ENCODE peak calls at places on chromosomes 5 and 9, in eight cellular contexts. One of them, this sample, is unnamed.

GRCh38 chr9:128249558-128249913 is 26.3 kb downstream of the GOLGA2 start:
- DNase-seq in RWPE1: no peak
- DNase-seq in dorsolateral prefrontal cortex: no peak
- DNase-seq in stomach: no peak
- DNase-seq in CD4-positive, alpha-beta T cell: no peak
- DNase-seq in HFFc6: no peak
- DNase-seq in transverse colon: no peak
- DNase-seq in Caco-2: no peak
- DNase-seq in this sample: no peak

GRCh38 chr9:121281614-121282291 is 13.8 kb downstream of the GSN start:
- DNase-seq in RWPE1: peak; percentile 99
- DNase-seq in dorsolateral prefrontal cortex: no peak
- DNase-seq in stomach: peak; percentile 93
- DNase-seq in CD4-positive, alpha-beta T cell: no peak
- DNase-seq in HFFc6: peak; percentile 60
- DNase-seq in transverse colon: peak; percentile 94
- DNase-seq in Caco-2: peak; percentile 73
- DNase-seq in this sample: no peak

GRCh38 chr5:168850683-168851082 is 271.5 kb upstream of the PANK3 start:
- DNase-seq in RWPE1: no peak
- DNase-seq in dorsolateral prefrontal cortex: no peak
- DNase-seq in stomach: no peak
- DNase-seq in CD4-positive, alpha-beta T cell: no peak
- DNase-seq in HFFc6: no peak
- DNase-seq in transverse colon: no peak
- DNase-seq in Caco-2: no peak
- DNase-seq in this sample: no peak

GRCh38 chr5:15806613-15807012 is 306.6 kb downstream of the FBXL7 start:
- DNase-seq in RWPE1: no peak
- DNase-seq in dorsolateral prefrontal cortex: no peak
- DNase-seq in stomach: no peak
- DNase-seq in CD4-positive, alpha-beta T cell: no peak
- DNase-seq in HFFc6: no peak
- DNase-seq in transverse colon: no peak
- DNase-seq in Caco-2: no peak
- DNase-seq in this sample: no peak

GRCh38 chr5:54443264-54443663 is 12.2 kb upstream of the HSPB3 start:
- DNase-seq in RWPE1: peak; percentile 49
- DNase-seq in dorsolateral prefrontal cortex: no peak
- DNase-seq in stomach: no peak
- DNase-seq in CD4-positive, alpha-beta T cell: no peak
- DNase-seq in HFFc6: peak; percentile 39
- DNase-seq in transverse colon: no peak
- DNase-seq in Caco-2: peak; percentile 57
- DNase-seq in this sample: no peak

GRCh38 chr9:37960631-37961030 is 56.7 kb upstream of the SLC25A51 start:
- DNase-seq in RWPE1: no peak
- DNase-seq in dorsolateral prefrontal cortex: no peak
- DNase-seq in stomach: no peak
- DNase-seq in CD4-positive, alpha-beta T cell: no peak
- DNase-seq in HFFc6: no peak
- DNase-seq in transverse colon: no peak
- DNase-seq in Caco-2: no peak
- DNase-seq in this sample: no peak

GRCh38 chr5:77431286-77431685 is 60.8 kb downstream of the WDR41 start:
- DNase-seq in RWPE1: no peak
- DNase-seq in dorsolateral prefrontal cortex: no peak
- DNase-seq in stomach: no peak
- DNase-seq in CD4-positive, alpha-beta T cell: no peak
- DNase-seq in HFFc6: peak; percentile 60
- DNase-seq in transverse colon: no peak
- DNase-seq in Caco-2: no peak
- DNase-seq in this sample: no peak

GRCh38 chr9:71249729-71250317 is 128.4 kb upstream of the TRPM3 start:
- DNase-seq in RWPE1: peak; percentile 75
- DNase-seq in dorsolateral prefrontal cortex: peak; percentile 19
- DNase-seq in stomach: no peak
- DNase-seq in CD4-positive, alpha-beta T cell: no peak
- DNase-seq in HFFc6: peak; percentile 74
- DNase-seq in transverse colon: no peak
- DNase-seq in Caco-2: peak; percentile 2
- DNase-seq in this sample: no peak

GRCh38 chr5:1564824-1565736 is 41.3 kb upstream of the LPCAT1 start:
- DNase-seq in RWPE1: no peak
- DNase-seq in dorsolateral prefrontal cortex: no peak
- DNase-seq in stomach: peak; percentile 13
- DNase-seq in CD4-positive, alpha-beta T cell: no peak
- DNase-seq in HFFc6: no peak
- DNase-seq in transverse colon: no peak
- DNase-seq in Caco-2: no peak
- DNase-seq in this sample: no peak

GRCh38 chr5:14818931-14819790 is 52.4 kb downstream of the ANKH start:
- DNase-seq in RWPE1: no peak
- DNase-seq in dorsolateral prefrontal cortex: peak; percentile 38
- DNase-seq in stomach: no peak
- DNase-seq in CD4-positive, alpha-beta T cell: no peak
- DNase-seq in HFFc6: no peak
- DNase-seq in transverse colon: no peak
- DNase-seq in Caco-2: no peak
- DNase-seq in this sample: no peak

GRCh38 chr9:13377286-13377925 is 97.9 kb upstream of the MPDZ start:
- DNase-seq in RWPE1: no peak
- DNase-seq in dorsolateral prefrontal cortex: no peak
- DNase-seq in stomach: no peak
- DNase-seq in CD4-positive, alpha-beta T cell: no peak
- DNase-seq in HFFc6: no peak
- DNase-seq in transverse colon: no peak
- DNase-seq in Caco-2: no peak
- DNase-seq in this sample: no peak

GRCh38 chr5:129114539-129115193 is 20.1 kb downstream of the ISOC1 start:
- DNase-seq in RWPE1: no peak
- DNase-seq in dorsolateral prefrontal cortex: no peak
- DNase-seq in stomach: no peak
- DNase-seq in CD4-positive, alpha-beta T cell: no peak
- DNase-seq in HFFc6: no peak
- DNase-seq in transverse colon: no peak
- DNase-seq in Caco-2: no peak
- DNase-seq in this sample: no peak

GRCh38 chr5:177133119-177133844 is at the start of gene NSD1:
- DNase-seq in RWPE1: peak; percentile 88
- DNase-seq in dorsolateral prefrontal cortex: peak; percentile 90
- DNase-seq in stomach: peak; percentile 88
- DNase-seq in CD4-positive, alpha-beta T cell: peak; percentile 83
- DNase-seq in HFFc6: peak; percentile 57
- DNase-seq in transverse colon: peak; percentile 89
- DNase-seq in Caco-2: peak; percentile 76
- DNase-seq in this sample: peak; percentile 84

GRCh38 chr5:144484124-144484897 is 313.6 kb downstream of the KCTD16 start:
- DNase-seq in RWPE1: no peak
- DNase-seq in dorsolateral prefrontal cortex: no peak
- DNase-seq in stomach: no peak
- DNase-seq in CD4-positive, alpha-beta T cell: no peak
- DNase-seq in HFFc6: peak; percentile 90
- DNase-seq in transverse colon: no peak
- DNase-seq in Caco-2: no peak
- DNase-seq in this sample: no peak

GRCh38 chr5:79962580-79963222 is 28.4 kb downstream of the MTX3 start:
- DNase-seq in RWPE1: no peak
- DNase-seq in dorsolateral prefrontal cortex: no peak
- DNase-seq in stomach: no peak
- DNase-seq in CD4-positive, alpha-beta T cell: no peak
- DNase-seq in HFFc6: peak; percentile 23
- DNase-seq in transverse colon: no peak
- DNase-seq in Caco-2: no peak
- DNase-seq in this sample: no peak

GRCh38 chr5:72141440-72142271 is 34.4 kb downstream of the MAP1B start:
- DNase-seq in RWPE1: peak; percentile 42
- DNase-seq in dorsolateral prefrontal cortex: no peak
- DNase-seq in stomach: no peak
- DNase-seq in CD4-positive, alpha-beta T cell: no peak
- DNase-seq in HFFc6: peak; percentile 97
- DNase-seq in transverse colon: no peak
- DNase-seq in Caco-2: no peak
- DNase-seq in this sample: no peak

GRCh38 chr5:41433552-41434181 is 76.7 kb downstream of the PLCXD3 start:
- DNase-seq in RWPE1: no peak
- DNase-seq in dorsolateral prefrontal cortex: no peak
- DNase-seq in stomach: no peak
- DNase-seq in CD4-positive, alpha-beta T cell: no peak
- DNase-seq in HFFc6: no peak
- DNase-seq in transverse colon: no peak
- DNase-seq in Caco-2: no peak
- DNase-seq in this sample: no peak

GRCh38 chr5:83475540-83476469 is 4.3 kb downstream of the VCAN start:
- DNase-seq in RWPE1: peak; percentile 60
- DNase-seq in dorsolateral prefrontal cortex: no peak
- DNase-seq in stomach: no peak
- DNase-seq in CD4-positive, alpha-beta T cell: no peak
- DNase-seq in HFFc6: peak; percentile 83
- DNase-seq in transverse colon: no peak
- DNase-seq in Caco-2: peak; percentile 45
- DNase-seq in this sample: no peak

GRCh38 chr9:98357921-98358535 is 102.6 kb upstream of the TBC1D2 start:
- DNase-seq in RWPE1: no peak
- DNase-seq in dorsolateral prefrontal cortex: no peak
- DNase-seq in stomach: no peak
- DNase-seq in CD4-positive, alpha-beta T cell: no peak
- DNase-seq in HFFc6: peak; percentile 69
- DNase-seq in transverse colon: no peak
- DNase-seq in Caco-2: no peak
- DNase-seq in this sample: no peak

GRCh38 chr5:112923148-112923917 is 1.3 kb upstream of the REEP5 start:
- DNase-seq in RWPE1: no peak
- DNase-seq in dorsolateral prefrontal cortex: no peak
- DNase-seq in stomach: no peak
- DNase-seq in CD4-positive, alpha-beta T cell: peak; percentile 12
- DNase-seq in HFFc6: no peak
- DNase-seq in transverse colon: no peak
- DNase-seq in Caco-2: no peak
- DNase-seq in this sample: no peak

GRCh38 chr5:159340511-159340910 is 10.2 kb upstream of the IL12B start:
- DNase-seq in RWPE1: no peak
- DNase-seq in dorsolateral prefrontal cortex: no peak
- DNase-seq in stomach: no peak
- DNase-seq in CD4-positive, alpha-beta T cell: no peak
- DNase-seq in HFFc6: no peak
- DNase-seq in transverse colon: no peak
- DNase-seq in Caco-2: no peak
- DNase-seq in this sample: no peak

GRCh38 chr9:36006541-36006940 is 30.2 kb upstream of the RECK start:
- DNase-seq in RWPE1: no peak
- DNase-seq in dorsolateral prefrontal cortex: no peak
- DNase-seq in stomach: no peak
- DNase-seq in CD4-positive, alpha-beta T cell: no peak
- DNase-seq in HFFc6: no peak
- DNase-seq in transverse colon: no peak
- DNase-seq in Caco-2: peak; percentile 23
- DNase-seq in this sample: no peak

GRCh38 chr9:82961504-82962125 is 101.3 kb downstream of the RASEF start:
- DNase-seq in RWPE1: peak; percentile 89
- DNase-seq in dorsolateral prefrontal cortex: peak; percentile 91
- DNase-seq in stomach: peak; percentile 86
- DNase-seq in CD4-positive, alpha-beta T cell: no peak
- DNase-seq in HFFc6: peak; percentile 63
- DNase-seq in transverse colon: peak; percentile 85
- DNase-seq in Caco-2: peak; percentile 62
- DNase-seq in this sample: peak; percentile 66
- TF ChIP-seq CTCF in RWPE1: peak; percentile 74
- TF ChIP-seq CTCF in dorsolateral prefrontal cortex: peak; percentile 84
- TF ChIP-seq CTCF in stomach: peak; percentile 63
- TF ChIP-seq CTCF in CD4-positive, alpha-beta T cell: peak; percentile 25
- TF ChIP-seq CTCF in HFFc6: peak; percentile 89
- TF ChIP-seq CTCF in transverse colon: peak; percentile 68
- TF ChIP-seq CTCF in Caco-2: peak; percentile 64
- TF ChIP-seq CTCF in this sample: peak; percentile 92

GRCh38 chr9:19473605-19474004 is 64.8 kb downstream of the ACER2 start:
- DNase-seq in RWPE1: no peak
- DNase-seq in dorsolateral prefrontal cortex: no peak
- DNase-seq in stomach: no peak
- DNase-seq in CD4-positive, alpha-beta T cell: no peak
- DNase-seq in HFFc6: no peak
- DNase-seq in transverse colon: no peak
- DNase-seq in Caco-2: no peak
- DNase-seq in this sample: no peak
- TF ChIP-seq CTCF in RWPE1: no peak
- TF ChIP-seq CTCF in dorsolateral prefrontal cortex: no peak
- TF ChIP-seq CTCF in stomach: no peak
- TF ChIP-seq CTCF in CD4-positive, alpha-beta T cell: no peak
- TF ChIP-seq CTCF in HFFc6: no peak
- TF ChIP-seq CTCF in transverse colon: no peak
- TF ChIP-seq CTCF in Caco-2: no peak
- TF ChIP-seq CTCF in this sample: no peak

DNA sequence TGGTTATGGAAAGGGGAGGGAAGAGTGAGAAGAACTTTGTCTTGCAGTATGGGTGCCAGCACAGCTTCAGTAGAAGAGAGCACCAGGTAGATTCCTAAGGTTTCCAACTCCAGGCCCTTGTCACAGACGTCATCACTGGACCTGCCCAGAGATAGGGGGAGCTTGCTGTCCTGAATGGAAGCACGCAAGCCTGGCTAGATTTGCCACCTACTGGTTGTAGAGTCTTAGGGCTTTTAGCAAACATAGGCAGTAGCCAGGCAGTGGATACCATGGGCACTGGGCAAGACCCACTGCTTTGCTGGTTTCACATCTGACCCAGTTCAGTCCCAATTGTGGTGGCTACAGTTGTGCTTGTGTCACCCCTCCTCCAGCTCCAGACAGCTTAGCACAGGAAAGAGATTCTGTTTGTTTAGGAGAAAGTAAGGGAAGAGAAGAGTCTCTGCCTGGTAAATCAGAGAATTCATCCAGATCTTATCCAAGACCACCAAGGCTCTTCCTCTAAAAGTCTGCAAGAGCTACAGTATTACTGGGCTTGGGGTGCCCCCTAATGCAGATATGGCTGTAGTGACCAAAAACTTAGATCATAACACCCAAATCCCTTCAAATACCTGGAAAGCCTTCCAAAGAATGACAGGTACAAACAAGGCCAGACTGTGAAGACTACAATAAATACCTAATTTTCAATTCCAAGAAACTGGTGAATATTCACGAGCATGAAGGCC is 158.9 kb downstream of the HINT1 start:
- DNase-seq in RWPE1: no peak
- DNase-seq in dorsolateral prefrontal cortex: no peak
- DNase-seq in stomach: no peak
- DNase-seq in CD4-positive, alpha-beta T cell: no peak
- DNase-seq in HFFc6: no peak
- DNase-seq in transverse colon: no peak
- DNase-seq in Caco-2: peak; percentile 17
- DNase-seq in this sample: no peak
- TF ChIP-seq CTCF in RWPE1: no peak
- TF ChIP-seq CTCF in dorsolateral prefrontal cortex: no peak
- TF ChIP-seq CTCF in stomach: no peak
- TF ChIP-seq CTCF in CD4-positive, alpha-beta T cell: no peak
- TF ChIP-seq CTCF in HFFc6: no peak
- TF ChIP-seq CTCF in transverse colon: no peak
- TF ChIP-seq CTCF in Caco-2: peak; percentile 32
- TF ChIP-seq CTCF in this sample: peak; percentile 48

DNA sequence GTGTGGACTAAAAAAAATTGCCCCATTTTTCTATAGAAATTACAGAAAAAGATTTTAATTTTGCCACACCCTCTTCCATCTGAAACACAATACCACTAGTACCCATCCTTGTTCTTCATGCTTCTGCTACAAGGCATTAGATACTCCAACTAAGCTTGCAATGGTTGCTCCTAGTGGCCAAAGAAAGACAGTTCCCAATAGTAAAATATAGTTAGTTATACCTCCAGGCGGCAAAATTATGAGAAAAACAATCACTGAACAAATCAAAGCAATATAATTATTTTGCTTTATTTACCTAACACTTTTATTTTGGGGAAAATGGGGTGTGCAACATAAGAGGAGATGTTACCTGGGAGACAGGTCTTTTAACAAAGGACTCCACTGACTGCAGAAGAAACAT is 101.2 kb downstream of the RAPGEF6 start:
- DNase-seq in RWPE1: no peak
- DNase-seq in dorsolateral prefrontal cortex: no peak
- DNase-seq in stomach: no peak
- DNase-seq in CD4-positive, alpha-beta T cell: no peak
- DNase-seq in HFFc6: no peak
- DNase-seq in transverse colon: no peak
- DNase-seq in Caco-2: no peak
- DNase-seq in this sample: no peak
- TF ChIP-seq CTCF in RWPE1: peak; percentile 7
- TF ChIP-seq CTCF in dorsolateral prefrontal cortex: peak; percentile 20
- TF ChIP-seq CTCF in stomach: peak; percentile 7
- TF ChIP-seq CTCF in CD4-positive, alpha-beta T cell: peak; percentile 14
- TF ChIP-seq CTCF in HFFc6: peak; percentile 50
- TF ChIP-seq CTCF in transverse colon: no peak
- TF ChIP-seq CTCF in Caco-2: peak; percentile 19
- TF ChIP-seq CTCF in this sample: peak; percentile 38